ENCODE peak calls at places on chromosomes 13 and 19, in four cellular contexts. C, X, A and R are unnamed samples.

GRCh38 chr19:44142014-44142523 is 715 bp downstream of the ZNF234 start:
- DNase-seq in C (peak; percentile 14), X (no peak), A (no peak), R (peak; percentile 24)

GRCh38 chr19:28393574-28394336 is 819.2 kb downstream of the UQCRFS1 start:
- DNase-seq in C (no peak), X (no peak), A (no peak), R (peak; percentile 15)

GRCh38 chr19:3357731-3358391 is 8.5 kb upstream of the NFIC start:
- DNase-seq in C (no peak), X (no peak), A (no peak), R (no peak)

GRCh38 chr19:17001603-17002183 is 24.9 kb downstream of the CPAMD8 start:
- DNase-seq in C (no peak), X (no peak), A (peak; percentile 60), R (no peak)

GRCh38 chr13:30748717-30749116 is 13.4 kb downstream of the ALOX5AP start:
- DNase-seq in C (no peak), X (no peak), A (no peak), R (no peak)

GRCh38 chr13:49657241-49657641 is 28.9 kb downstream of the ARL11 start:
- DNase-seq in C (no peak), X (no peak), A (no peak), R (no peak)

GRCh38 chr19:43719378-43719868 is 3.5 kb downstream of the IRGC start:
- DNase-seq in C (no peak), X (no peak), A (no peak), R (no peak)

GRCh38 chr13:43918636-43919035 is 38.9 kb downstream of the LACC1 start:
- DNase-seq in C (no peak), X (no peak), A (no peak), R (no peak)

GRCh38 chr13:99709134-99709533 is 207.9 kb downstream of the TM9SF2 start:
- DNase-seq in C (no peak), X (no peak), A (no peak), R (no peak)

GRCh38 chr13:93289047-93289446 is 62.4 kb downstream of the GPC6 start:
- DNase-seq in C (no peak), X (no peak), A (no peak), R (no peak)

GRCh38 chr13:53126803-53127202 is 98.2 kb downstream of the OLFM4 start:
- DNase-seq in C (no peak), X (no peak), A (no peak), R (no peak)

GRCh38 chr13:110616103-110617101 is 1.1 kb downstream of the NAXD start:
- DNase-seq in C (peak; percentile 25), X (no peak), A (no peak), R (peak; percentile 69)

GRCh38 chr13:95180513-95181245 is 120.6 kb downstream of the ABCC4 start:
- DNase-seq in C (no peak), X (no peak), A (no peak), R (peak; percentile 28)

GRCh38 chr13:33235078-33235477 is 50.5 kb downstream of the STARD13 start:
- DNase-seq in C (no peak), X (no peak), A (no peak), R (no peak)

GRCh38 chr13:45102136-45102802 is 18.0 kb upstream of the GTF2F2 start:
- DNase-seq in C (no peak), X (no peak), A (no peak), R (no peak)

GRCh38 chr13:44088409-44088808 is 208.7 kb downstream of the LACC1 start:
- DNase-seq in C (no peak), X (no peak), A (no peak), R (no peak)

GRCh38 chr19:13356185-13356584 is 150.1 kb downstream of the CACNA1A start:
- DNase-seq in C (no peak), X (no peak), A (no peak), R (no peak)

GRCh38 chr13:85236431-85236830 is 562.8 kb downstream of the SLITRK6 start:
- DNase-seq in C (no peak), X (no peak), A (no peak), R (no peak)

GRCh38 chr13:33322474-33322827 is 36.9 kb upstream of the STARD13 start:
- DNase-seq in C (peak; percentile 34), X (no peak), A (no peak), R (no peak)

GRCh38 chr19:56765107-56765506 is 75.4 kb downstream of the PEG3 start:
- DNase-seq in C (no peak), X (no peak), A (no peak), R (peak; percentile 78)

GRCh38 chr19:42422576-42423461 is 4.4 kb downstream of the LIPE start:
- DNase-seq in C (no peak), X (no peak), A (peak; percentile 18), R (peak; percentile 34)

GRCh38 chr13:67223024-67223423 is 7.1 kb downstream of the PCDH9 start:
- DNase-seq in C (no peak), X (no peak), A (no peak), R (no peak)

GRCh38 chr13:52024481-52024880 is at the start of gene UTP14C:
- DNase-seq in C (no peak), X (no peak), A (no peak), R (no peak)

GRCh38 chr13:98528663-98529064 is 48.2 kb downstream of the STK24 start:
- DNase-seq in C (no peak), X (no peak), A (no peak), R (peak; percentile 70)